ENCODE peak calls at places on chromosomes 4 and X, in six cellular contexts. D is SW480, C is left kidney, S is lower leg skin, M is amniotic stem cell, W is BJ. I is an unnamed sample.

GRCh38 chr4:26765515-26765914 is 95.1 kb upstream of the STIM2 start:
- DNase-seq in C (no peak), W (no peak), D (no peak), S (no peak), M (no peak), I (no peak)

GRCh38 chrX:1623691-1624090 is 8.8 kb downstream of the ASMT start:
- DNase-seq in D (no peak), M (no peak), C (no peak), S (no peak), W (no peak), I (no peak)

GRCh38 chr4:80239480-80239879 is 27.0 kb upstream of the FGF5 start:
- DNase-seq in S (no peak), M (no peak), D (no peak), C (no peak), W (no peak), I (no peak)

GRCh38 chr4:184732126-184732525 is 1.8 kb downstream of the CENPU start:
- DNase-seq in S (no peak), D (no peak), W (no peak), C (no peak), M (no peak), I (no peak)

GRCh38 chr4:87819281-87819919 is 13.4 kb upstream of the MEPE start:
- DNase-seq in W (no peak), S (no peak), M (no peak), D (no peak), C (no peak), I (peak)

GRCh38 chrX:23803931-23804381 is 21.0 kb downstream of the SAT1 start:
- DNase-seq in D (no peak), C (no peak), W (no peak), M (no peak), S (no peak), I (no peak)

GRCh38 chrX:68238568-68238967 is 194.7 kb downstream of the OPHN1 start:
- DNase-seq in W (no peak), S (no peak), D (no peak), M (no peak), C (no peak), I (no peak)

GRCh38 chr4:133618963-133619362 is 469.9 kb downstream of the PCDH10 start:
- DNase-seq in W (no peak), M (no peak), S (no peak), D (no peak), C (no peak), I (no peak)

GRCh38 chrX:11331788-11332187 is 38.6 kb downstream of the AMELX start:
- DNase-seq in W (no peak), D (no peak), C (no peak), S (no peak), M (no peak), I (no peak)

GRCh38 chr4:114758066-114758465 is 159.5 kb downstream of the UGT8 start:
- DNase-seq in M (no peak), D (no peak), C (no peak), S (no peak), W (no peak), I (no peak)

GRCh38 chrX:67917412-67918010 is 373.7 kb downstream of the AR start:
- DNase-seq in W (no peak), D (no peak), S (no peak), M (no peak), C (no peak), I (no peak)

GRCh38 chrX:44795945-44796450 is 47.8 kb upstream of the DUSP21 start:
- DNase-seq in D (no peak), M (no peak), W (no peak), C (no peak), S (no peak), I (no peak)

GRCh38 chr4:138522366-138522765 is 280.2 kb upstream of the SLC7A11 start:
- DNase-seq in M (no peak), S (no peak), W (no peak), D (peak), C (peak), I (no peak)

GRCh38 chr4:156782491-156782890 is 189.1 kb downstream of the PDGFC start:
- DNase-seq in M (no peak), S (no peak), C (no peak), W (no peak), D (no peak), I (no peak)

GRCh38 chrX:121456315-121456714 is 408.9 kb downstream of the GLUD2 start:
- DNase-seq in D (no peak), C (no peak), W (no peak), M (no peak), S (no peak), I (no peak)

GRCh38 chr4:82372874-82373815 is 646 bp downstream of the HNRNPD start:
- DNase-seq in D (peak), S (peak), W (no peak), M (peak), C (peak), I (peak)

GRCh38 chr4:173121044-173121685 is 47.4 kb upstream of the GALNT7 start:
- DNase-seq in M (no peak), W (peak), S (no peak), D (peak), C (peak), I (no peak)

GRCh38 chrX:138877746-138878145 is 166.2 kb upstream of the FGF13 start:
- DNase-seq in W (no peak), M (no peak), C (no peak), S (no peak), D (no peak), I (no peak)

GRCh38 chr4:77619408-77619807 is 13.8 kb downstream of the CXCL13 start:
- DNase-seq in S (no peak), D (peak), M (no peak), C (peak), W (no peak), I (no peak)

I was measured in fibroblast of the conjunctiva.